ENCODE peak calls at places on chromosome 20, in nine cellular contexts. One of them, this sample, is unnamed.

GRCh38 chr20:2379511-2380229 is 1.0 kb upstream of the TGM6 start:
- DNase-seq in amniotic stem cell: no peak
- DNase-seq in mesenchymal stem cell: no peak
- DNase-seq in HCT116: no peak
- DNase-seq in pancreas: no peak
- DNase-seq in MCF 10A: no peak
- DNase-seq in myocyte: no peak
- DNase-seq in HTR-8/SVneo: no peak
- DNase-seq in NCI-H2171 treated with DMSO at 0.1 percent for 48 hours: no peak
- DNase-seq in this sample: no peak

GRCh38 chr20:30811896-30812671 is 445.4 kb upstream of the DEFB115 start:
- DNase-seq in MCF 10A: no peak
- DNase-seq in amniotic stem cell: no peak
- DNase-seq in myocyte: peak
- DNase-seq in NCI-H2171 treated with DMSO at 0.1 percent for 48 hours: peak
- DNase-seq in HTR-8/SVneo: no peak
- DNase-seq in mesenchymal stem cell: no peak
- DNase-seq in pancreas: no peak
- DNase-seq in HCT116: no peak
- DNase-seq in this sample: peak

GRCh38 chr20:63622732-63623131 is 4.2 kb downstream of the GMEB2 start:
- DNase-seq in amniotic stem cell: no peak
- DNase-seq in NCI-H2171 treated with DMSO at 0.1 percent for 48 hours: no peak
- DNase-seq in HTR-8/SVneo: no peak
- DNase-seq in myocyte: no peak
- DNase-seq in pancreas: no peak
- DNase-seq in MCF 10A: no peak
- DNase-seq in HCT116: no peak
- DNase-seq in mesenchymal stem cell: no peak
- DNase-seq in this sample: no peak

GRCh38 chr20:20201639-20202038 is 149.3 kb downstream of the CFAP61 start:
- DNase-seq in pancreas: no peak
- DNase-seq in NCI-H2171 treated with DMSO at 0.1 percent for 48 hours: no peak
- DNase-seq in myocyte: no peak
- DNase-seq in HTR-8/SVneo: no peak
- DNase-seq in HCT116: no peak
- DNase-seq in mesenchymal stem cell: no peak
- DNase-seq in amniotic stem cell: no peak
- DNase-seq in MCF 10A: no peak
- DNase-seq in this sample: no peak

GRCh38 chr20:51531141-51531710 is 11.3 kb downstream of the NFATC2 start:
- DNase-seq in mesenchymal stem cell: no peak
- DNase-seq in HTR-8/SVneo: no peak
- DNase-seq in NCI-H2171 treated with DMSO at 0.1 percent for 48 hours: no peak
- DNase-seq in myocyte: peak
- DNase-seq in MCF 10A: peak
- DNase-seq in amniotic stem cell: no peak
- DNase-seq in pancreas: no peak
- DNase-seq in HCT116: peak
- DNase-seq in this sample: peak

GRCh38 chr20:24106155-24106800 is 117.7 kb upstream of the GGTLC1 start:
- DNase-seq in NCI-H2171 treated with DMSO at 0.1 percent for 48 hours: no peak
- DNase-seq in pancreas: no peak
- DNase-seq in mesenchymal stem cell: no peak
- DNase-seq in HCT116: no peak
- DNase-seq in amniotic stem cell: no peak
- DNase-seq in myocyte: no peak
- DNase-seq in MCF 10A: no peak
- DNase-seq in HTR-8/SVneo: no peak
- DNase-seq in this sample: peak

GRCh38 chr20:33024609-33025317 is 6.7 kb upstream of the BPIFB6 start:
- DNase-seq in NCI-H2171 treated with DMSO at 0.1 percent for 48 hours: no peak
- DNase-seq in MCF 10A: no peak
- DNase-seq in pancreas: no peak
- DNase-seq in amniotic stem cell: no peak
- DNase-seq in HTR-8/SVneo: no peak
- DNase-seq in HCT116: no peak
- DNase-seq in myocyte: no peak
- DNase-seq in mesenchymal stem cell: no peak
- DNase-seq in this sample: no peak

GRCh38 chr20:61804896-61805295 is 260.8 kb downstream of the TAF4 start:
- DNase-seq in MCF 10A: no peak
- DNase-seq in pancreas: no peak
- DNase-seq in NCI-H2171 treated with DMSO at 0.1 percent for 48 hours: no peak
- DNase-seq in HCT116: no peak
- DNase-seq in amniotic stem cell: no peak
- DNase-seq in mesenchymal stem cell: peak
- DNase-seq in myocyte: no peak
- DNase-seq in HTR-8/SVneo: no peak
- DNase-seq in this sample: no peak

GRCh38 chr20:24589845-24590192 is 120.4 kb downstream of the SYNDIG1 start:
- DNase-seq in mesenchymal stem cell: no peak
- DNase-seq in pancreas: no peak
- DNase-seq in amniotic stem cell: no peak
- DNase-seq in NCI-H2171 treated with DMSO at 0.1 percent for 48 hours: no peak
- DNase-seq in myocyte: no peak
- DNase-seq in HTR-8/SVneo: no peak
- DNase-seq in MCF 10A: no peak
- DNase-seq in HCT116: no peak
- DNase-seq in this sample: no peak

GRCh38 chr20:30815577-30816181 is 441.8 kb upstream of the DEFB115 start:
- DNase-seq in mesenchymal stem cell: no peak
- DNase-seq in pancreas: no peak
- DNase-seq in HTR-8/SVneo: no peak
- DNase-seq in myocyte: no peak
- DNase-seq in amniotic stem cell: no peak
- DNase-seq in NCI-H2171 treated with DMSO at 0.1 percent for 48 hours: no peak
- DNase-seq in MCF 10A: no peak
- DNase-seq in HCT116: no peak
- DNase-seq in this sample: no peak

GRCh38 chr20:49862607-49863200 is 50.1 kb downstream of the SLC9A8 start:
- DNase-seq in amniotic stem cell: no peak
- DNase-seq in mesenchymal stem cell: no peak
- DNase-seq in MCF 10A: no peak
- DNase-seq in NCI-H2171 treated with DMSO at 0.1 percent for 48 hours: no peak
- DNase-seq in HCT116: no peak
- DNase-seq in myocyte: no peak
- DNase-seq in HTR-8/SVneo: no peak
- DNase-seq in pancreas: no peak
- DNase-seq in this sample: no peak

GRCh38 chr20:53990768-53991472 is 79.5 kb downstream of the BCAS1 start:
- DNase-seq in pancreas: no peak
- DNase-seq in myocyte: no peak
- DNase-seq in mesenchymal stem cell: no peak
- DNase-seq in NCI-H2171 treated with DMSO at 0.1 percent for 48 hours: no peak
- DNase-seq in HTR-8/SVneo: no peak
- DNase-seq in MCF 10A: no peak
- DNase-seq in amniotic stem cell: no peak
- DNase-seq in HCT116: no peak
- DNase-seq in this sample: no peak

This sample was measured in bronchial epithelial cell.